ENCODE peak calls at places on chromosomes 12 and 14, in six cellular contexts. O, H, T, A, Q and M are unnamed samples.

GRCh38 chr14:73567951-73568885 is 795 bp upstream of the ACOT2 start:
- DNase-seq in O (peak), H (no peak), T (no peak), Q (no peak), A (no peak), M (peak)

GRCh38 chr14:104400355-104400754 is 179.2 kb upstream of the C14orf180 start:
- DNase-seq in T (no peak), A (no peak), H (no peak), Q (no peak), O (no peak), M (no peak)

GRCh38 chr12:68370006-68370590 is 37.9 kb upstream of the MDM1 start:
- DNase-seq in Q (no peak), T (no peak), H (no peak), O (peak), A (no peak), M (no peak)

GRCh38 chr14:104682107-104682593 is 7.3 kb upstream of the INF2 start:
- DNase-seq in Q (no peak), H (peak), T (peak), O (peak), A (no peak), M (no peak)

GRCh38 chr12:93363854-93364297 is 13.8 kb upstream of the NUDT4 start:
- DNase-seq in T (no peak), Q (no peak), H (no peak), O (no peak), A (no peak), M (no peak)

GRCh38 chr12:132277374-132277801 is 52.0 kb downstream of the GALNT9 start:
- DNase-seq in A (no peak), Q (no peak), O (no peak), T (no peak), H (no peak), M (no peak)

GRCh38 chr12:72288911-72289310 is 16.7 kb downstream of the TRHDE start:
- DNase-seq in T (no peak), O (no peak), H (no peak), A (no peak), Q (no peak), M (no peak)

GRCh38 chr12:29762637-29763300 is 21.0 kb downstream of the TMTC1 start:
- DNase-seq in H (no peak), Q (no peak), T (no peak), O (no peak), A (no peak), M (no peak)

GRCh38 chr14:96638041-96638855 is 136.1 kb downstream of the PAPOLA start:
- DNase-seq in O (no peak), A (no peak), H (no peak), Q (no peak), T (no peak), M (no peak)

GRCh38 chr12:2999265-2999841 is 40.2 kb downstream of the TEAD4 start:
- DNase-seq in T (peak), A (no peak), Q (no peak), O (no peak), H (peak), M (no peak)

GRCh38 chr14:64501326-64502171 is 2.1 kb downstream of the ZBTB25 start:
- DNase-seq in H (no peak), O (peak), Q (no peak), A (no peak), T (no peak), M (peak)

GRCh38 chr12:53532524-53533445 is 25.5 kb upstream of the NPFF start:
- DNase-seq in H (no peak), A (no peak), O (no peak), T (no peak), Q (no peak), M (no peak)

GRCh38 chr12:2535583-2536187 is 259.1 kb upstream of the FKBP4 start:
- DNase-seq in O (no peak), T (no peak), H (no peak), A (no peak), Q (no peak), M (no peak)

GRCh38 chr12:129607293-129607692 is 296.5 kb downstream of the TMEM132D start:
- DNase-seq in Q (no peak), T (peak), H (peak), A (no peak), O (no peak), M (peak)

GRCh38 chr12:117350140-117350539 is 11.3 kb downstream of the NOS1 start:
- DNase-seq in Q (no peak), H (no peak), A (no peak), O (no peak), T (no peak), M (no peak)
- H3K4me2 ChIP-seq in Q (no peak), H (no peak), A (no peak), O (no peak), T (no peak), M (no peak)

GRCh38 chr12:16075887-16076286 is 164.8 kb downstream of the DERA start:
- DNase-seq in H (no peak), O (no peak), T (no peak), Q (no peak), A (no peak), M (no peak)

GRCh38 chr12:16076970-16077527 is 165.9 kb downstream of the DERA start:
- DNase-seq in O (no peak), H (no peak), T (no peak), A (no peak), Q (no peak), M (peak)

GRCh38 chr12:16076553-16076952 is 165.4 kb downstream of the DERA start:
- DNase-seq in T (peak), A (peak), Q (peak), O (peak), H (peak), M (peak)
- TF ChIP-seq CTCF in T (peak), A (peak), Q (peak), O (peak), H (peak), M (peak)

DNA sequence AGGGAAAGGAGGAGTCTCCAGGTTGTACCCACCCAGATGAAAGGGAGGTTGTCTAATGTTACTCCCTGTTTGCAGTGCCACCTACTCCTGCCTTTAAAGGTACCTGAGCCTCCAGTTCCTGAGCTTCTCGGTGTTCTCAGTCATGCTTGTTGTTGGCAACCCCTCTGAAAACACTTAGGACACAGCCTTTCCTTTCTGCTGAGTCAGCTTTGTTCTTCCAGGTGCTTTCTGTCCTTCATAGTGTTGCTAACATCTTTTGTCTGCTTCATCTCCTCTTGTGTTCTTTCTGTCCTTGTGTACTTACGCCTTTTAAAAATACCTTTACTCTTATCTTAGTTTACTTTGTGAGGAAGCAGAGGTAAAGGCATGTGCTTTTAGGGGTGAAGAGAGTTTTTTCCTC is 97.0 kb upstream of the NEDD1 start:
- DNase-seq in O (peak), H (peak), T (peak), Q (no peak), A (peak), M (peak)
- TF ChIP-seq EZH2phosphoT487 in O (no peak), H (no peak), T (no peak), Q (no peak), A (no peak), M (no peak)

GRCh38 chr12:92289611-92290010 is 144.0 kb upstream of the BTG1 start:
- DNase-seq in Q (no peak), T (no peak), O (no peak), H (no peak), A (no peak), M (no peak)
- H3K4me2 ChIP-seq in Q (peak), T (no peak), O (peak), H (no peak), A (no peak), M (no peak)

DNA sequence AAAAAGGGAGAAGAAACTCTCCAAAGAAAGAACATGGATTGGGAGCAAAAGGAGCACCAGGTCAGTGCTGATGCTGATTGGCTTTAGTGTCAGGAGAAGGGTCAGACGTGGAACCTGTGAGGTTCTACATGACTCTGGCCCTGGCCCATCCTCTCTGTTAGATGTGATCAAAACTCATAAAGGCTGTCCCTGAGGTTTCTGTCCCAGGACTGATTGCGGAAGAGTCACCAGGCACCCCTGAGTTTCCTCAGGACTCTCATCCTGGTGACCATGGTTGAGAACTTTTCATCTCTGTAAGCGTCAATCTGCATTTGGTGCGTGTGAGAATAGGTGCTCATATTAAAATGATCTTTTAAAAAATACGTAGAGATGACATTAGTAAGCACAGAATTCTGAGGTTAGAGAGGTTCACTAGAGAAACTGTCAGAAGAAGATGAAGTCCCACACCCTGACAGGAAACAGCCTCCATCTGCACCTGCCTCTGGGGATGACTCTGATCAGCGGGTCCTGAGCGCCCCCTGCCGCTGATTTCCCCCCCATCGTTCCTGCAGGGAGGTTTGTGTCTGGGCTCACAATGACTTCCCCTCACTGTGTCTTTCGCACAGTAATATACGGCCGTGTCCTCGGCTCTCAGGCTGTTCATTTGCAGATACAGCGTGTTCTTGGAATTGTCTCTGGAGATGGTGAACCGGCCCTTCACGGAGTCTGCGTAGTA is 741.8 kb downstream of the TMEM121 start:
- DNase-seq in A (no peak), H (no peak), O (no peak), T (no peak), Q (no peak), M (no peak)
- TF ChIP-seq CTCF in A (no peak), H (no peak), O (no peak), T (no peak), Q (no peak), M (no peak)

GRCh38 chr14:72560856-72561493 is 332.9 kb downstream of the DPF3 start:
- DNase-seq in H (no peak), T (no peak), Q (no peak), A (no peak), O (no peak), M (no peak)

GRCh38 chr14:72558721-72559120 is 335.2 kb downstream of the DPF3 start:
- DNase-seq in Q (no peak), A (no peak), T (no peak), O (peak), H (no peak), M (no peak)

GRCh38 chr14:72559669-72560068 is 334.2 kb downstream of the DPF3 start:
- DNase-seq in Q (no peak), H (no peak), A (no peak), T (no peak), O (no peak), M (no peak)

GRCh38 chr14:72560331-72560730 is 333.6 kb downstream of the DPF3 start:
- DNase-seq in H (no peak), T (no peak), Q (no peak), A (no peak), O (no peak), M (no peak)

GRCh38 chr14:72559227-72559626 is 334.7 kb downstream of the DPF3 start:
- DNase-seq in O (peak), T (no peak), A (no peak), Q (no peak), H (peak), M (no peak)
- TF ChIP-seq EZH2phosphoT487 in O (no peak), T (no peak), A (no peak), Q (no peak), H (no peak), M (no peak)

GRCh38 chr12:12024958-12025682 is 45.6 kb upstream of the BCL2L14 start:
- DNase-seq in T (no peak), A (peak), Q (no peak), H (no peak), O (no peak), M (no peak)
- H3K4me2 ChIP-seq in T (no peak), A (peak), Q (no peak), H (no peak), O (no peak), M (no peak)

GRCh38 chr12:92362109-92362508 is 216.5 kb upstream of the BTG1 start:
- DNase-seq in O (no peak), Q (no peak), A (peak), H (no peak), T (no peak), M (no peak)

GRCh38 chr12:92360543-92360942 is 214.9 kb upstream of the BTG1 start:
- DNase-seq in H (no peak), A (peak), Q (no peak), T (no peak), O (no peak), M (no peak)

GRCh38 chr12:92363295-92364146 is 217.9 kb upstream of the BTG1 start:
- DNase-seq in T (peak), O (no peak), Q (no peak), H (no peak), A (peak), M (peak)

GRCh38 chr12:92365333-92365732 is 219.7 kb upstream of the BTG1 start:
- DNase-seq in T (no peak), H (no peak), O (no peak), Q (no peak), A (peak), M (no peak)

DNA sequence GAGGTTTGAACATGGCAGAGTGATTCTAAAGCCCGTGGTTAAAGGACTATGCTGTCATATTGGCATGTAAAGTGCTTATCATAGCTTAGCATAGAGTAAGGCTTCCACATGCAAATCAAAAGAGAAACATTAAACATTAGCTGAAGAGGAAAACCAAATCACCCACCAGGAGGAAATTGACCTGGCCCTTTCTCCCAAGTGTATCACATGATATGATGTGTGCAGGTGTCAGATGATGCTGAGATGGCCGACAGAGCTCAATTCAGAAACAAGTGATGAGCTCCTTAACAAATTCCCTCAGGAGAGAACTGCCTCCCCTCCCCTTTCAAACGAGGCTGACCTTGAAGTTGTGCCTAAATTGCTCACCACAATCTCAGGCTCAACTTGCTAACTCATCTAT is 217.1 kb upstream of the BTG1 start:
- DNase-seq in A (peak), O (no peak), T (no peak), H (no peak), Q (no peak), M (no peak)
- TF ChIP-seq CTCF in A (peak), O (no peak), T (no peak), H (no peak), Q (no peak), M (no peak)

GRCh38 chr14:74571901-74572828 is 39.9 kb downstream of the LTBP2 start:
- DNase-seq in Q (peak), H (no peak), O (peak), T (no peak), A (no peak), M (peak)
- TF ChIP-seq EZH2phosphoT487 in Q (no peak), H (no peak), O (no peak), T (no peak), A (no peak), M (no peak)